ENCODE peak calls at places on chromosome 4, in four cellular contexts. D is stomach, F is fibroblast of lung, S is lower lobe of right lung. E is an unnamed sample.

GRCh38 chr4:57190651-57191481 is 80.7 kb upstream of the IGFBP7 start:
- DNase-seq in D (no peak), F (peak; percentile 35), S (no peak), E (no peak)

GRCh38 chr4:74038161-74039064 is at the start of gene CXCL3:
- DNase-seq in D (peak; percentile 81), F (peak; percentile 40), S (peak; percentile 88), E (peak; percentile 62)

GRCh38 chr4:26860922-26861433 is 337 bp downstream of the STIM2 start:
- DNase-seq in D (peak; percentile 59), F (peak; percentile 55), S (peak; percentile 78), E (no peak)

GRCh38 chr4:166202991-166203390 is 330.0 kb downstream of the TLL1 start:
- DNase-seq in D (no peak), F (no peak), S (no peak), E (no peak)

GRCh38 chr4:188904617-188905016 is 765.4 kb downstream of the TRIML1 start:
- DNase-seq in D (no peak), F (no peak), S (no peak), E (no peak)

GRCh38 chr4:113878718-113879117 is 100.7 kb downstream of the ARSJ start:
- DNase-seq in D (no peak), F (peak; percentile 78), S (no peak), E (no peak)

GRCh38 chr4:97016186-97016945 is 1126.9 kb downstream of the STPG2 start:
- DNase-seq in D (no peak), F (no peak), S (no peak), E (no peak)

GRCh38 chr4:94802091-94802490 is 44.3 kb downstream of the BMPR1B start:
- DNase-seq in D (no peak), F (no peak), S (no peak), E (no peak)

GRCh38 chr4:37991623-37992410 is 31.6 kb downstream of the PTTG2 start:
- DNase-seq in D (no peak), F (no peak), S (no peak), E (no peak)

GRCh38 chr4:153764611-153765368 is 5.0 kb upstream of the RNF175 start:
- DNase-seq in D (no peak), F (no peak), S (no peak), E (no peak)

GRCh38 chr4:12411072-12411471 is 982.4 kb upstream of the HS3ST1 start:
- DNase-seq in D (no peak), F (no peak), S (no peak), E (no peak)

GRCh38 chr4:123232439-123232838 is 164.2 kb upstream of the SPRY1 start:
- DNase-seq in D (no peak), F (peak; percentile 52), S (no peak), E (no peak)

GRCh38 chr4:88418411-88418810 is 38.5 kb upstream of the HERC5 start:
- DNase-seq in D (no peak), F (no peak), S (no peak), E (no peak)

GRCh38 chr4:10185518-10186227 is 69.1 kb upstream of the WDR1 start:
- DNase-seq in D (no peak), F (no peak), S (no peak), E (no peak)

GRCh38 chr4:67883463-67883862 is 339 bp downstream of the TMPRSS11D start:
- DNase-seq in D (no peak), F (no peak), S (no peak), E (no peak)

GRCh38 chr4:110540606-110541440 is 64.9 kb downstream of the ENPEP start:
- DNase-seq in D (no peak), F (peak; percentile 91), S (no peak), E (peak; percentile 72)

GRCh38 chr4:98528882-98529281 is 129.5 kb downstream of the TSPAN5 start:
- DNase-seq in D (no peak), F (peak; percentile 93), S (no peak), E (no peak)

GRCh38 chr4:102578819-102579218 is 77.7 kb downstream of the NFKB1 start:
- DNase-seq in D (no peak), F (no peak), S (no peak), E (no peak)

GRCh38 chr4:181661090-181661489 is 582.1 kb upstream of the TENM3 start:
- DNase-seq in D (no peak), F (peak; percentile 90), S (no peak), E (peak; percentile 45)

GRCh38 chr4:94758141-94758699 is 465 bp downstream of the BMPR1B start:
- DNase-seq in D (no peak), F (peak; percentile 41), S (peak; percentile 62), E (peak; percentile 46)

GRCh38 chr4:8370106-8370787 is 70.3 kb downstream of the ACOX3 start:
- DNase-seq in D (no peak), F (no peak), S (peak; percentile 24), E (no peak)

GRCh38 chr4:74072739-74073138 is 26.3 kb downstream of the CXCL2 start:
- DNase-seq in D (no peak), F (no peak), S (no peak), E (no peak)

GRCh38 chr4:123921339-123921738 is 524.7 kb downstream of the SPRY1 start:
- DNase-seq in D (no peak), F (no peak), S (no peak), E (no peak)

GRCh38 chr4:6011271-6011671 is 7.0 kb downstream of the C4orf50 start:
- DNase-seq in D (no peak), F (no peak), S (no peak), E (no peak)

GRCh38 chr4:164892018-164892417 is 15.0 kb downstream of the APELA start:
- DNase-seq in D (no peak), F (no peak), S (no peak), E (no peak)

GRCh38 chr4:116055857-116056827 is 942.7 kb upstream of the NDST4 start:
- DNase-seq in D (no peak), F (peak; percentile 7), S (no peak), E (no peak)

GRCh38 chr4:112075129-112075753 is 70.0 kb upstream of the FAM241A start:
- DNase-seq in D (no peak), F (peak; percentile 58), S (no peak), E (peak; percentile 52)

GRCh38 chr4:37889849-37890500 is 909 bp upstream of the TBC1D1 start:
- DNase-seq in D (no peak), F (no peak), S (no peak), E (no peak)

GRCh38 chr4:121938282-121939092 is 13.4 kb downstream of the TRPC3 start:
- DNase-seq in D (no peak), F (peak; percentile 7), S (no peak), E (no peak)

GRCh38 chr4:53640576-53641459 is 49.5 kb upstream of the LNX1 start:
- DNase-seq in D (peak; percentile 72), F (no peak), S (peak; percentile 57), E (no peak)

GRCh38 chr4:110589297-110589696 is 33.6 kb downstream of the PITX2 start:
- DNase-seq in D (no peak), F (no peak), S (no peak), E (no peak)

GRCh38 chr4:152696764-152697250 is 17.0 kb upstream of the TMEM154 start:
- DNase-seq in D (peak; percentile 30), F (peak; percentile 96), S (no peak), E (peak; percentile 69)

GRCh38 chr4:64497526-64497925 is 88.3 kb upstream of the TECRL start:
- DNase-seq in D (no peak), F (peak; percentile 59), S (no peak), E (no peak)

GRCh38 chr4:71456841-71457240 is 118.0 kb downstream of the SLC4A4 start:
- DNase-seq in D (no peak), F (peak; percentile 73), S (no peak), E (peak; percentile 5)

GRCh38 chr4:107255596-107255995 is 219.5 kb upstream of the DKK2 start:
- DNase-seq in D (no peak), F (peak; percentile 61), S (no peak), E (peak; percentile 25)

GRCh38 chr4:108601096-108601495 is 19.3 kb upstream of the RPL34 start:
- DNase-seq in D (no peak), F (peak; percentile 26), S (no peak), E (no peak)

GRCh38 chr4:118740869-118741268 is 55.7 kb downstream of the METTL14 start:
- DNase-seq in D (no peak), F (no peak), S (no peak), E (peak; percentile 8)

GRCh38 chr4:87492617-87493016 is 36.6 kb downstream of the SPARCL1 start:
- DNase-seq in D (no peak), F (no peak), S (no peak), E (no peak)

GRCh38 chr4:158535130-158535614 is 13.5 kb downstream of the RXFP1 start:
- DNase-seq in D (no peak), F (peak; percentile 87), S (no peak), E (peak; percentile 13)

GRCh38 chr4:15742637-15743036 is 35.5 kb upstream of the CD38 start:
- DNase-seq in D (no peak), F (no peak), S (no peak), E (no peak)
- H3K27ac ChIP-seq in D (no peak overlapping the region), F (no peak overlapping the region), S (no peak overlapping the region), E (no peak overlapping the region)

DNA sequence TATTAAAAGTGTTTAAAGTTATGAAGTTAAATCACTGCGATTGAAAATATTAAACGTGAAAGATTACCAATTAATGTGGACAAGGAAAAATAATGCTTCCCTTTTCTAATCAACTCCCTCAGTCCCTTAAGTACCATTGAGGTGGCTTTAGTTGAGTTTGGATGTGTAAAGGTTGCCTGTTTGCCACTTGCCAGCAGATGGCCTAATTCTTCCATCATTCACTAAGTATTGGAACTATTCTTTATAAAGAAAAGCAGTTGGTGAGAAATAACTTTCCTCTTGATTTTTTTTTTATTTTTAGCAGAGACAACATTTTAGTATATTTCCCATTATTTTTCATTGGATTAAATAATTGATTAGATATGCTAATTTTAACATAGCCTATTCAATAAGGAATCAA is 295.9 kb upstream of the TACR3 start:
- DNase-seq in D (no peak), F (peak; percentile 3), S (no peak), E (no peak)
- TF ChIP-seq CTCF in D (no peak), F (no peak), S (no peak), E (peak; percentile 22)

DNA sequence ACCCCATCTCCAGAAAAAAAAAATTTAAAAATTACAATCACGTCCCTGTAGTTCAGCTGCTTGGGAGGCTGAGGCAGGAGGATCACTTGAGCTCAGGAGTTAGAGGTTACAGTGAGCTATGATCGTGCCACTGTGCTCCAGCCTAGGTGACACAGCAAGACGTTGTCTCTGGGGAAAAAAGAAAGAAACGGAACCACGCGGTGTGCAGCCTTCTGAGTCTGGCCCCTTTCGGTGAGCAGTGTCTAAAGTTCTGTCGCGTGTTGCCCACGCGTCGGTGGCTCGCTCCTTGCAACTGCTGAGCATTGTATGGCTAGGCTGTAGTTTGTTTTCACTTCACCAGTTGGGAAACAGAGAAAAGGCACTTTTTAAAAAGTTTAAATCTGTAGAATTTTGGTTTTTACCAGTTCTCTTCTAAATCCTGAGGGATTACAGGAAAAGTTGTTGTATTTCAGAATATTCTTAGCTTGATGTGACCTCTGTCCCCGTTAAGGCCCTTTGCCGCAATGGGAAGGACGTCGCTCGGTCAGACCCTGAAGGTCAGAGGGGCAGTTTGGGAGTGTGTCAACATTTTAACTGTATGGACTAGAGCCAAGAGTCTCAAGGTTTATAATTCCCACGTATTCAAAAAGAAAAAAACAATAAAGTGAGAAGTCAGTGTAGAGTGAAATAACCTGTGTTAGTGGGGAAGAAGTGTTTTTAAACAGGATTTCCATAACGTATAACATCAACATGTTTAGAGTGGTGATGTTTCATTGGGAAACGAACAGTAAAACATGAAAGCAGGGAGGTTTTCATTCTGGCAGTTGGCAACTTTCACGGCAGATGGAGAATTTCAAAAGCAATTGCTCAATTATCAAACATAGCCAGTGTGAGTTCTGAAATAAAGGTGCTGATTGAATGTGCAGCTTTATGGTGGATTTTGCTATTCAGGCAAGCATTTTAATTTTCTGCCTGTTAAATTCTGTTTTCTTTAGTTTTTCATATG is 45.8 kb upstream of the MSANTD1 start:
- DNase-seq in D (no peak), F (no peak), S (no peak), E (no peak)
- H3K27ac ChIP-seq in D (peak overlapping the region; percentile 79), F (peak overlapping the region; percentile 30), S (peak overlapping the region; percentile 63), E (no peak overlapping the region)

GRCh38 chr4:90007494-90008167 is 113.0 kb downstream of the MMRN1 start:
- DNase-seq in D (no peak), F (no peak), S (no peak), E (no peak)

GRCh38 chr4:90012918-90013317 is 114.3 kb upstream of the CCSER1 start:
- DNase-seq in D (no peak), F (no peak), S (no peak), E (no peak)
- TF ChIP-seq CTCF in D (no peak), F (no peak), S (no peak), E (no peak)

E was measured in RWPE1.